ENCODE peak calls at places on chromosomes 13 and 19, in eight cellular contexts. X, T, U, O, F, H, C and V are unnamed samples.

GRCh38 chr13:105341256-105341655 is 1194.2 kb downstream of the EFNB2 start:
- DNase-seq in O (no peak), T (no peak), U (no peak), C (no peak), X (no peak), F (no peak), H (no peak), V (no peak)

GRCh38 chr13:110317496-110318195 is 10.6 kb downstream of the COL4A2 start:
- DNase-seq in X (no peak), H (no peak), O (no peak), C (no peak), T (no peak), U (no peak), F (no peak), V (no peak)

GRCh38 chr13:42283574-42283973 is 11.6 kb downstream of the AKAP11 start:
- DNase-seq in H (no peak), T (no peak), X (no peak), F (no peak), C (no peak), U (peak), O (no peak), V (no peak)

GRCh38 chr19:38993271-38993670 is 17.7 kb upstream of the FBXO17 start:
- DNase-seq in T (no peak), H (peak), C (no peak), X (no peak), O (no peak), U (no peak), F (no peak), V (no peak)

GRCh38 chr19:38848299-38849146 is 1.3 kb downstream of the HNRNPL start:
- DNase-seq in U (no peak), H (no peak), X (no peak), C (no peak), F (no peak), O (no peak), T (no peak), V (no peak)

GRCh38 chr19:45640849-45641273 is 1.7 kb upstream of the EML2 start:
- DNase-seq in O (no peak), X (no peak), F (no peak), C (peak), H (no peak), U (peak), T (no peak), V (no peak)

GRCh38 chr13:58032676-58033440 is 401.3 kb downstream of the PCDH17 start:
- DNase-seq in F (no peak), H (no peak), U (no peak), C (no peak), X (no peak), T (no peak), O (no peak), V (no peak)

GRCh38 chr19:38840583-38840968 is 9.0 kb upstream of the ECH1 start:
- DNase-seq in F (no peak), U (no peak), O (no peak), T (no peak), C (no peak), H (no peak), X (no peak), V (no peak)

GRCh38 chr19:46697142-46697960 is 19.6 kb downstream of the PRKD2 start:
- DNase-seq in H (no peak), T (no peak), F (peak), U (peak), O (peak), C (peak), X (peak), V (no peak)

GRCh38 chr19:38142176-38143035 is 81.6 kb downstream of the DPF1 start:
- DNase-seq in H (peak), U (peak), F (peak), O (peak), X (no peak), T (no peak), C (no peak), V (no peak)

GRCh38 chr13:55761986-55762385 is 1378.7 kb upstream of the PRR20A start:
- DNase-seq in C (no peak), U (no peak), O (no peak), H (no peak), X (no peak), T (no peak), F (no peak), V (no peak)

GRCh38 chr13:110616103-110617101 is 1.1 kb downstream of the NAXD start:
- DNase-seq in H (peak), T (no peak), X (no peak), F (no peak), C (peak), U (peak), O (peak), V (no peak)

GRCh38 chr13:20974981-20975585 is 72.5 kb upstream of the XPO4 start:
- DNase-seq in O (peak), X (no peak), U (no peak), T (no peak), H (no peak), C (no peak), F (no peak), V (no peak)

GRCh38 chr13:26198116-26198515 is 24.0 kb downstream of the RNF6 start:
- DNase-seq in F (no peak), T (no peak), X (no peak), C (no peak), H (no peak), U (no peak), O (no peak), V (no peak)

GRCh38 chr13:31042501-31043165 is 110.2 kb downstream of the TEX26 start:
- DNase-seq in H (no peak), T (no peak), O (no peak), U (no peak), X (no peak), C (no peak), F (no peak), V (no peak)

GRCh38 chr19:6087074-6087506 is 23.2 kb downstream of the RFX2 start:
- DNase-seq in U (peak), H (no peak), X (no peak), T (no peak), F (no peak), C (no peak), O (peak), V (no peak)
- TF ChIP-seq POLR2A in U (peak), H (no peak), X (no peak), T (no peak), F (no peak), C (peak), O (no peak), V (no peak)

GRCh38 chr19:4473011-4473410 is 914 bp downstream of the HDGFL2 start:
- DNase-seq in F (no peak), H (no peak), O (no peak), C (no peak), X (no peak), T (no peak), U (no peak), V (no peak)

GRCh38 chr19:4474504-4475136 is 2.5 kb downstream of the HDGFL2 start:
- DNase-seq in H (peak), F (no peak), T (no peak), X (no peak), C (no peak), U (no peak), O (no peak), V (no peak)

GRCh38 chr19:4473708-4474503 is 1.8 kb downstream of the HDGFL2 start:
- DNase-seq in X (no peak), C (no peak), H (no peak), O (no peak), F (no peak), T (no peak), U (no peak), V (no peak)

GRCh38 chr19:4472174-4472974 is at the start of gene HDGFL2:
- DNase-seq in O (no peak), T (no peak), C (no peak), U (no peak), X (no peak), H (no peak), F (no peak), V (no peak)

DNA sequence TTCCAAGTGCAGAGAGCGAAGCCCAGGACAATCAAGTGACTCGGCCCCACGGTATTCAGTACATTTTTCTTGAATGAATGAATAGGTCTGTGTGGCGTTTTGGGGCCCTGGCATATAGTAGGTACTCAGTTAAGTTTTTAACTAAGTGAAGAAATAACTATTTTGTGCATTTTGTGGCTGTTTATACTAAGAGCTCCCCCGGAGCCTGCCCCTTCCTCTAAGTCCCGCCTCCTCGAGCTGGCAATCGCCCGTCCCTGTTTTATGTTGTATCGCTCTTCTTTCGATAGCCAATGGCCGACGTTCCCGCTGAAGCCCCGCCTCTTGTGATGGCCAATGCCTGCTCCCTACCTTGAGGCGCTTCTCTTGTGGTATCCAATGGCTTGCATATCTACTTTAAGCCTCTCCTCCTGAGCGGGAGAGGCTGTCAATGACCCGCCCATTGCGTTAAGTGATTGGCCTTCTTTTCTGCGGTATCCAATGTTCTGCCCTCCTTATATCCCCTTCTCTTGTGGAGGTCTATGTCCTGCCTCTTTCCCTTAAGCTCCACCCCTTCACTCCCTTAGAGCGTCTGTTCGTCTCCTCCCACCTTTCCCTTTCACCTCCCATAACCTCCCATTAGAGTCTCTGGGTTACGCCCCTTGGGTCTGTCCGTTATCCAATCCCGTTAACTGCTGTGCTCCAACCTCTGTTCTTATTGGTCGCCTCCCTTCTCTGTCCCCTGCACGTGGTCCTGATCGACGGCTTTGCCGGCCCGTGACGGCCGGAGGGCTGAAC is 510 bp upstream of the HDGFL2 start:
- DNase-seq in X (peak), T (peak), F (peak), U (peak), C (peak), O (peak), H (peak), V (peak)
- TF ChIP-seq POLR2A in X (peak), T (no peak), F (peak), U (peak), C (peak), O (peak), H (no peak), V (no peak)

GRCh38 chr19:28424662-28425430 is 788.1 kb downstream of the UQCRFS1 start:
- DNase-seq in H (no peak), C (no peak), T (no peak), X (no peak), F (no peak), U (no peak), O (no peak), V (no peak)
- TF ChIP-seq POLR2A in H (no peak), C (no peak), T (no peak), X (no peak), F (no peak), U (no peak), O (no peak), V (no peak)

GRCh38 chr13:67964091-67964490 is 734.0 kb upstream of the PCDH9 start:
- DNase-seq in U (no peak), X (no peak), O (no peak), C (no peak), T (no peak), H (no peak), F (no peak), V (no peak)
- TF ChIP-seq POLR2A in U (no peak), X (no peak), O (no peak), C (no peak), T (no peak), H (no peak), F (no peak), V (no peak)

GRCh38 chr13:52195052-52195837 is 35.8 kb upstream of the NEK3 start:
- DNase-seq in T (peak), O (no peak), C (peak), U (peak), H (no peak), F (peak), X (peak), V (no peak)
- TF ChIP-seq POLR2A in T (no peak), O (no peak), C (peak), U (peak), H (no peak), F (peak), X (no peak), V (no peak)